ENCODE peak calls at places on chromosome 21, in four cellular contexts. Y is SK-N-SH, F is K562, P is ovary. D is an unnamed sample. For H3K36me3, the result is how much of the 10 kb centered on the place peaks cover.

GRCh38 chr21:29405503-29406122 is 106.9 kb downstream of the BACH1 start:
- DNase-seq in F (no peak), Y (no peak), P (no peak), D (no peak)

GRCh38 chr21:26842976-26843911 is 2.0 kb downstream of the ADAMTS1 start:
- DNase-seq in P (peak), Y (peak), F (no peak), D (peak)

GRCh38 chr21:34052171-34052570 is 21.2 kb upstream of the MRPS6 start:
- DNase-seq in Y (no peak), P (no peak), F (no peak), D (no peak)

GRCh38 chr21:31732538-31732864 is 583 bp upstream of the SCAF4 start:
- DNase-seq in P (no peak), F (no peak), Y (no peak), D (no peak)

GRCh38 chr21:25837545-25838263 is 102.9 kb downstream of the GABPA start:
- DNase-seq in Y (no peak), F (no peak), P (no peak), D (no peak)

GRCh38 chr21:31158789-31159581 is 120.7 kb upstream of the KRTAP19-8 start:
- DNase-seq in F (no peak), P (no peak), Y (no peak), D (no peak)

GRCh38 chr21:28538987-28539622 is 453.6 kb downstream of the LTN1 start:
- DNase-seq in P (no peak), Y (no peak), F (no peak), D (no peak)

GRCh38 chr21:35273331-35273730 is 224.2 kb upstream of the RUNX1 start:
- DNase-seq in Y (no peak), F (no peak), P (no peak), D (no peak)

GRCh38 chr21:26093094-26093493 is 77.5 kb downstream of the APP start:
- DNase-seq in P (no peak), Y (no peak), F (no peak), D (no peak)

GRCh38 chr21:27026501-27026900 is 59.6 kb upstream of the ADAMTS5 start:
- DNase-seq in Y (no peak), P (no peak), F (no peak), D (no peak)

GRCh38 chr21:36164427-36164784 is 7.8 kb downstream of the DOP1B start:
- DNase-seq in Y (peak), P (no peak), F (no peak), D (no peak)

GRCh38 chr21:41777934-41778815 is 11.3 kb upstream of the RIPK4 start:
- DNase-seq in Y (peak), P (peak), F (peak), D (peak)

GRCh38 chr21:33682992-33683627 is 40.8 kb downstream of the ITSN1 start:
- DNase-seq in F (no peak), P (no peak), Y (no peak), D (no peak)

GRCh38 chr21:21200103-21200938 is 202.1 kb downstream of the NCAM2 start:
- DNase-seq in F (peak), P (no peak), Y (no peak), D (peak)

GRCh38 chr21:39451332-39452206 is at the start of gene SH3BGR:
- DNase-seq in Y (peak), F (peak), P (no peak), D (no peak)

GRCh38 chr21:15480160-15480559 is 249.6 kb upstream of the USP25 start:
- DNase-seq in P (no peak), F (no peak), Y (no peak), D (no peak)

GRCh38 chr21:28959367-28960099 is 33.1 kb downstream of the LTN1 start:
- DNase-seq in Y (no peak), F (no peak), P (no peak), D (no peak)

GRCh38 chr21:29378814-29379213 is 80.1 kb downstream of the BACH1 start:
- DNase-seq in Y (peak), P (no peak), F (no peak), D (no peak)

GRCh38 chr21:17818158-17819113 is 720 bp downstream of the C21orf91 start:
- DNase-seq in P (no peak), F (no peak), Y (peak), D (peak)

GRCh38 chr21:27476696-27477095 is 509.8 kb upstream of the ADAMTS5 start:
- DNase-seq in P (peak), Y (peak), F (no peak), D (no peak)

GRCh38 chr21:23686737-23687136 is 1920.5 kb downstream of the MRPL39 start:
- DNase-seq in Y (no peak), F (no peak), P (no peak), D (no peak)

GRCh38 chr21:36929622-36930021 is 36.8 kb downstream of the HLCS start:
- DNase-seq in Y (no peak), F (no peak), P (peak), D (no peak)

GRCh38 chr21:31873696-31874599 is 1.1 kb downstream of the HUNK start:
- DNase-seq in P (peak), F (peak), Y (peak), D (peak)

GRCh38 chr21:33797565-33797964 is 118.0 kb downstream of the ATP5PO start:
- DNase-seq in Y (no peak), F (no peak), P (no peak), D (no peak)

GRCh38 chr21:35216966-35217365 is 167.9 kb upstream of the RUNX1 start:
- DNase-seq in Y (no peak), P (no peak), F (no peak), D (no peak)

GRCh38 chr21:31335957-31336738 is 7.9 kb downstream of the TIAM1 start:
- DNase-seq in F (no peak), Y (no peak), P (no peak), D (no peak)

GRCh38 chr21:32046191-32046590 is 173.4 kb downstream of the HUNK start:
- DNase-seq in F (no peak), P (no peak), Y (no peak), D (no peak)

GRCh38 chr21:43727571-43728466 is 8.9 kb downstream of the PDXK start:
- DNase-seq in P (peak), F (no peak), Y (no peak), D (no peak)

GRCh38 chr21:34100789-34101188 is 27.4 kb downstream of the MRPS6 start:
- DNase-seq in F (no peak), P (no peak), Y (no peak), D (no peak)

GRCh38 chr21:15410853-15411252 is 318.9 kb upstream of the USP25 start:
- DNase-seq in P (no peak), F (no peak), Y (no peak), D (no peak)

GRCh38 chr21:42315296-42315891 is at the start of gene TFF3:
- DNase-seq in Y (no peak), P (no peak), F (no peak), D (no peak)

GRCh38 chr21:18493420-18493819 is 89.8 kb upstream of the TMPRSS15 start:
- DNase-seq in P (no peak), F (no peak), Y (no peak), D (no peak)

GRCh38 chr21:41444703-41445464 is 18.8 kb downstream of the MX1 start:
- DNase-seq in F (no peak), Y (no peak), P (no peak), D (no peak)

GRCh38 chr21:39519835-39520234 is 68.1 kb downstream of the SH3BGR start:
- DNase-seq in Y (no peak), F (no peak), P (no peak), D (no peak)

GRCh38 chr21:41258617-41259016 is 58.0 kb upstream of the FAM3B start:
- DNase-seq in F (no peak), Y (no peak), P (no peak), D (no peak)

GRCh38 chr21:44774972-44775371 is 26.6 kb downstream of the UBE2G2 start:
- DNase-seq in Y (no peak), F (no peak), P (no peak), D (no peak)
- H3K36me3 ChIP-seq in Y (under half), F (half or more), P (under half), D (half or more)

GRCh38 chr21:44813149-44813548 is 4.7 kb downstream of the SUMO3 start:
- DNase-seq in Y (no peak), P (no peak), F (no peak), D (no peak)
- H3K27ac ChIP-seq in Y (no peak), P (no peak), F (no peak), D (no peak)

GRCh38 chr21:16597768-16598167 is 868.0 kb downstream of the USP25 start:
- DNase-seq in F (no peak), Y (no peak), P (no peak), D (no peak)
- TF ChIP-seq EP300 in F (no peak), Y (no peak), P (no peak), D (no peak)

GRCh38 chr21:45843426-45843825 is 138.1 kb upstream of the COL6A1 start:
- DNase-seq in F (no peak), Y (no peak), P (no peak), D (no peak)
- H3K36me3 ChIP-seq in F (under half), Y (under half), P (under half), D (under half)

GRCh38 chr21:38299651-38300050 is 42.9 kb downstream of the KCNJ15 start:
- DNase-seq in P (no peak), Y (no peak), F (no peak), D (no peak)
- H3K27ac ChIP-seq in P (no peak), Y (no peak), F (no peak), D (no peak)